ENCODE peak calls at places on chromosomes 5 and 9, in seven cellular contexts. One of them, this sample, is unnamed.

GRCh38 chr9:121692606-121693505 is 41.4 kb downstream of the DAB2IP start:
- DNase-seq in PC-3: peak
- DNase-seq in GM10248: no peak
- DNase-seq in cardiac muscle cell: peak
- DNase-seq in fibroblast of mammary gland: no peak
- DNase-seq in H9: peak
- DNase-seq in heart right ventricle: no peak
- DNase-seq in this sample: no peak

GRCh38 chr5:10715605-10716004 is 45.4 kb downstream of the DAP start:
- DNase-seq in PC-3: no peak
- DNase-seq in H9: no peak
- DNase-seq in GM10248: no peak
- DNase-seq in heart right ventricle: no peak
- DNase-seq in fibroblast of mammary gland: no peak
- DNase-seq in cardiac muscle cell: no peak
- DNase-seq in this sample: no peak

GRCh38 chr9:81465468-81466002 is 223.8 kb downstream of the TLE1 start:
- DNase-seq in heart right ventricle: no peak
- DNase-seq in H9: no peak
- DNase-seq in fibroblast of mammary gland: no peak
- DNase-seq in PC-3: no peak
- DNase-seq in cardiac muscle cell: no peak
- DNase-seq in GM10248: no peak
- DNase-seq in this sample: no peak

GRCh38 chr5:173825215-173825865 is 62.8 kb upstream of the CPEB4 start:
- DNase-seq in H9: no peak
- DNase-seq in PC-3: no peak
- DNase-seq in heart right ventricle: no peak
- DNase-seq in fibroblast of mammary gland: no peak
- DNase-seq in cardiac muscle cell: no peak
- DNase-seq in GM10248: no peak
- DNase-seq in this sample: no peak

GRCh38 chr5:35198096-35198495 is 32.2 kb downstream of the PRLR start:
- DNase-seq in fibroblast of mammary gland: peak
- DNase-seq in GM10248: no peak
- DNase-seq in heart right ventricle: no peak
- DNase-seq in cardiac muscle cell: no peak
- DNase-seq in H9: no peak
- DNase-seq in PC-3: peak
- DNase-seq in this sample: no peak

GRCh38 chr5:137833463-137833862 is 34.2 kb upstream of the MYOT start:
- DNase-seq in fibroblast of mammary gland: peak
- DNase-seq in H9: no peak
- DNase-seq in cardiac muscle cell: no peak
- DNase-seq in PC-3: peak
- DNase-seq in heart right ventricle: no peak
- DNase-seq in GM10248: no peak
- DNase-seq in this sample: peak

GRCh38 chr9:111094433-111095421 is 56.5 kb upstream of the LPAR1 start:
- DNase-seq in PC-3: peak
- DNase-seq in fibroblast of mammary gland: peak
- DNase-seq in heart right ventricle: peak
- DNase-seq in H9: no peak
- DNase-seq in GM10248: no peak
- DNase-seq in cardiac muscle cell: no peak
- DNase-seq in this sample: no peak

GRCh38 chr9:122040573-122041242 is 52.4 kb downstream of the TTLL11 start:
- DNase-seq in fibroblast of mammary gland: no peak
- DNase-seq in heart right ventricle: no peak
- DNase-seq in H9: no peak
- DNase-seq in cardiac muscle cell: no peak
- DNase-seq in PC-3: no peak
- DNase-seq in GM10248: no peak
- DNase-seq in this sample: no peak

GRCh38 chr5:172846249-172846648 is 12.2 kb downstream of the ERGIC1 start:
- DNase-seq in heart right ventricle: no peak
- DNase-seq in PC-3: no peak
- DNase-seq in fibroblast of mammary gland: no peak
- DNase-seq in H9: no peak
- DNase-seq in GM10248: no peak
- DNase-seq in cardiac muscle cell: no peak
- DNase-seq in this sample: no peak

GRCh38 chr5:116465411-116465810 is 109.2 kb downstream of the SEMA6A start:
- DNase-seq in H9: no peak
- DNase-seq in GM10248: no peak
- DNase-seq in heart right ventricle: no peak
- DNase-seq in PC-3: no peak
- DNase-seq in cardiac muscle cell: no peak
- DNase-seq in fibroblast of mammary gland: no peak
- DNase-seq in this sample: no peak
- TF ChIP-seq CTCF in H9: no peak
- TF ChIP-seq CTCF in GM10248: no peak
- TF ChIP-seq CTCF in heart right ventricle: no peak
- TF ChIP-seq CTCF in PC-3: no peak
- TF ChIP-seq CTCF in cardiac muscle cell: no peak
- TF ChIP-seq CTCF in fibroblast of mammary gland: no peak
- TF ChIP-seq CTCF in this sample: no peak

DNA sequence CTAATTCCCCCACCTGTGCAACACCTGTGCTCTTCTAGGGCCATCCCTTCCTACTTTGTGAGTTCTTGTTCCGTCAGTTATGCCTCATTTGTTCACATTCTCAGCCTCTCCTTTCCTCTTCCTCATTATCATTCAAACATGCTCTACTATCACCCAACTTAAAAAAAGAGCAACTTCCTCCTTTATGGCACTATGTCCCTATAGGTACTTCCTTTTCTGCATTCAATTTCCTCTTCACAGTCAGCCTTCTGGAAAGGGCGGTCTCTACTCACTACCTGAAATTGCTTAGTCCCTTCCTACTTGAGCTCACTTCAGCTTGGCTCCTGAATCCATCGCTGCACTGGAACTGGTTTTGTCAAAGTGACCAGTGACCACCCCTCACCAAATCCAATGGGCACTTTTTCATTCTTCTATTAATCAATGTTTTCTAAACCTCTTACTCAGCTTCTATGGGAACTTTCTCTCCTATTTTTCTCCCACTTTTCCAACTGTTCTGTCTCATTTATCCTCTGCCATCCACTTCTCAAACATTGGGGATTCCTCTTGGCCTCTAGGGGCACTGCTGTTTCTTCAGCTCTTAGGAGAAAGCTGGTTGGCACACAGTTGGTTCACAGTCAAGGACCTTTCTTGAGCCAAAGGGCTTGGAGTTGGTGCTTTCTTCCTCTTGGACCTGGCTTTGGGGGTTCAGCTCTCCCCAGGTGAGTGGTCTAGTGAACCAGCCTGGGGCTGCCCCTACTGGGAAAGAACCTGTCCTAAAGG is 112.0 kb upstream of the LHFPL2 start:
- DNase-seq in cardiac muscle cell: no peak
- DNase-seq in H9: no peak
- DNase-seq in heart right ventricle: no peak
- DNase-seq in GM10248: no peak
- DNase-seq in PC-3: no peak
- DNase-seq in fibroblast of mammary gland: no peak
- DNase-seq in this sample: no peak
- TF ChIP-seq CTCF in cardiac muscle cell: no peak
- TF ChIP-seq CTCF in H9: peak
- TF ChIP-seq CTCF in heart right ventricle: peak
- TF ChIP-seq CTCF in GM10248: peak
- TF ChIP-seq CTCF in PC-3: peak
- TF ChIP-seq CTCF in fibroblast of mammary gland: peak
- TF ChIP-seq CTCF in this sample: peak

GRCh38 chr9:105254226-105254625 is 9.8 kb downstream of the SLC44A1 start:
- DNase-seq in GM10248: no peak
- DNase-seq in PC-3: no peak
- DNase-seq in cardiac muscle cell: no peak
- DNase-seq in heart right ventricle: no peak
- DNase-seq in H9: peak
- DNase-seq in fibroblast of mammary gland: no peak
- DNase-seq in this sample: peak

GRCh38 chr9:105248691-105249090 is 4.2 kb downstream of the SLC44A1 start:
- DNase-seq in cardiac muscle cell: no peak
- DNase-seq in GM10248: no peak
- DNase-seq in fibroblast of mammary gland: no peak
- DNase-seq in H9: no peak
- DNase-seq in PC-3: no peak
- DNase-seq in heart right ventricle: no peak
- DNase-seq in this sample: no peak

GRCh38 chr9:105252405-105252756 is 7.9 kb downstream of the SLC44A1 start:
- DNase-seq in heart right ventricle: no peak
- DNase-seq in H9: no peak
- DNase-seq in fibroblast of mammary gland: no peak
- DNase-seq in cardiac muscle cell: no peak
- DNase-seq in GM10248: no peak
- DNase-seq in PC-3: no peak
- DNase-seq in this sample: no peak

GRCh38 chr9:105251133-105251532 is 6.7 kb downstream of the SLC44A1 start:
- DNase-seq in H9: no peak
- DNase-seq in fibroblast of mammary gland: no peak
- DNase-seq in PC-3: no peak
- DNase-seq in heart right ventricle: no peak
- DNase-seq in GM10248: no peak
- DNase-seq in cardiac muscle cell: no peak
- DNase-seq in this sample: no peak

GRCh38 chr9:105251733-105252404 is 7.4 kb downstream of the SLC44A1 start:
- DNase-seq in PC-3: no peak
- DNase-seq in heart right ventricle: no peak
- DNase-seq in GM10248: no peak
- DNase-seq in cardiac muscle cell: no peak
- DNase-seq in fibroblast of mammary gland: no peak
- DNase-seq in H9: no peak
- DNase-seq in this sample: no peak
- TF ChIP-seq CTCF in PC-3: no peak
- TF ChIP-seq CTCF in heart right ventricle: no peak
- TF ChIP-seq CTCF in GM10248: no peak
- TF ChIP-seq CTCF in cardiac muscle cell: no peak
- TF ChIP-seq CTCF in fibroblast of mammary gland: no peak
- TF ChIP-seq CTCF in H9: no peak
- TF ChIP-seq CTCF in this sample: peak

GRCh38 chr9:93035821-93036351 is 22.6 kb upstream of the SUSD3 start:
- DNase-seq in PC-3: no peak
- DNase-seq in fibroblast of mammary gland: no peak
- DNase-seq in GM10248: no peak
- DNase-seq in H9: no peak
- DNase-seq in cardiac muscle cell: no peak
- DNase-seq in heart right ventricle: no peak
- DNase-seq in this sample: no peak
- TF ChIP-seq CTCF in PC-3: no peak
- TF ChIP-seq CTCF in fibroblast of mammary gland: no peak
- TF ChIP-seq CTCF in GM10248: no peak
- TF ChIP-seq CTCF in H9: no peak
- TF ChIP-seq CTCF in cardiac muscle cell: no peak
- TF ChIP-seq CTCF in heart right ventricle: no peak
- TF ChIP-seq CTCF in this sample: no peak

GRCh38 chr5:177458912-177459350 is 12.3 kb downstream of the PRR7 start:
- DNase-seq in PC-3: peak
- DNase-seq in fibroblast of mammary gland: peak
- DNase-seq in heart right ventricle: no peak
- DNase-seq in GM10248: no peak
- DNase-seq in cardiac muscle cell: no peak
- DNase-seq in H9: no peak
- DNase-seq in this sample: no peak

GRCh38 chr5:177456591-177456964 is 10.0 kb downstream of the PRR7 start:
- DNase-seq in PC-3: no peak
- DNase-seq in H9: no peak
- DNase-seq in fibroblast of mammary gland: no peak
- DNase-seq in GM10248: no peak
- DNase-seq in cardiac muscle cell: no peak
- DNase-seq in heart right ventricle: no peak
- DNase-seq in this sample: no peak

GRCh38 chr5:177455661-177456590 is 9.3 kb downstream of the PRR7 start:
- DNase-seq in heart right ventricle: peak
- DNase-seq in GM10248: peak
- DNase-seq in H9: peak
- DNase-seq in cardiac muscle cell: peak
- DNase-seq in fibroblast of mammary gland: peak
- DNase-seq in PC-3: peak
- DNase-seq in this sample: no peak

GRCh38 chr5:177458122-177458681 is 11.6 kb downstream of the PRR7 start:
- DNase-seq in cardiac muscle cell: no peak
- DNase-seq in H9: no peak
- DNase-seq in heart right ventricle: no peak
- DNase-seq in GM10248: no peak
- DNase-seq in fibroblast of mammary gland: no peak
- DNase-seq in PC-3: no peak
- DNase-seq in this sample: no peak

GRCh38 chr5:177457239-177458121 is 10.9 kb downstream of the PRR7 start:
- DNase-seq in cardiac muscle cell: peak
- DNase-seq in fibroblast of mammary gland: peak
- DNase-seq in GM10248: peak
- DNase-seq in heart right ventricle: peak
- DNase-seq in PC-3: peak
- DNase-seq in H9: peak
- DNase-seq in this sample: peak
- TF ChIP-seq CTCF in cardiac muscle cell: peak
- TF ChIP-seq CTCF in fibroblast of mammary gland: peak
- TF ChIP-seq CTCF in GM10248: no peak
- TF ChIP-seq CTCF in heart right ventricle: peak
- TF ChIP-seq CTCF in PC-3: peak
- TF ChIP-seq CTCF in H9: peak
- TF ChIP-seq CTCF in this sample: peak

GRCh38 chr9:132631685-132632084 is 38.1 kb downstream of the DDX31 start:
- DNase-seq in GM10248: no peak
- DNase-seq in cardiac muscle cell: no peak
- DNase-seq in PC-3: no peak
- DNase-seq in fibroblast of mammary gland: no peak
- DNase-seq in H9: no peak
- DNase-seq in heart right ventricle: no peak
- DNase-seq in this sample: no peak

GRCh38 chr9:132630116-132630515 is 39.7 kb downstream of the DDX31 start:
- DNase-seq in H9: no peak
- DNase-seq in cardiac muscle cell: no peak
- DNase-seq in PC-3: no peak
- DNase-seq in fibroblast of mammary gland: no peak
- DNase-seq in GM10248: no peak
- DNase-seq in heart right ventricle: no peak
- DNase-seq in this sample: no peak

GRCh38 chr9:132630811-132631210 is 39.0 kb downstream of the DDX31 start:
- DNase-seq in cardiac muscle cell: no peak
- DNase-seq in H9: no peak
- DNase-seq in fibroblast of mammary gland: no peak
- DNase-seq in heart right ventricle: no peak
- DNase-seq in GM10248: no peak
- DNase-seq in PC-3: no peak
- DNase-seq in this sample: peak

GRCh38 chr9:132632426-132632825 is 37.4 kb downstream of the DDX31 start:
- DNase-seq in cardiac muscle cell: no peak
- DNase-seq in PC-3: peak
- DNase-seq in fibroblast of mammary gland: no peak
- DNase-seq in GM10248: no peak
- DNase-seq in heart right ventricle: no peak
- DNase-seq in H9: no peak
- DNase-seq in this sample: peak

GRCh38 chr9:132631280-132631679 is 38.5 kb downstream of the DDX31 start:
- DNase-seq in heart right ventricle: no peak
- DNase-seq in PC-3: peak
- DNase-seq in fibroblast of mammary gland: peak
- DNase-seq in H9: no peak
- DNase-seq in GM10248: no peak
- DNase-seq in cardiac muscle cell: no peak
- DNase-seq in this sample: peak
- TF ChIP-seq CTCF in heart right ventricle: no peak
- TF ChIP-seq CTCF in PC-3: no peak
- TF ChIP-seq CTCF in fibroblast of mammary gland: peak
- TF ChIP-seq CTCF in H9: no peak
- TF ChIP-seq CTCF in GM10248: no peak
- TF ChIP-seq CTCF in cardiac muscle cell: no peak
- TF ChIP-seq CTCF in this sample: peak

This sample was measured in foreskin keratinocyte.